ENCODE peak calls at places on chromosome 19, in five cellular contexts. One of them, this sample, is unnamed.

GRCh38 chr19:45404557-45405434 is at the start of gene PPP1R13L:
- DNase-seq in RWPE1: peak; percentile 95
- DNase-seq in K562: peak; percentile 78
- DNase-seq in left lung: peak; percentile 91
- DNase-seq in ascending aorta: peak; percentile 69
- DNase-seq in this sample: peak; percentile 53

GRCh38 chr19:40465025-40465780 is at the start of gene BLVRB:
- DNase-seq in ascending aorta: no peak
- DNase-seq in K562: no peak
- DNase-seq in left lung: no peak
- DNase-seq in RWPE1: no peak
- DNase-seq in this sample: no peak

GRCh38 chr19:35142531-35143230 is 374 bp upstream of the FXYD7 start:
- DNase-seq in K562: peak; percentile 91
- DNase-seq in left lung: no peak
- DNase-seq in RWPE1: peak; percentile 34
- DNase-seq in ascending aorta: no peak
- DNase-seq in this sample: peak; percentile 54

GRCh38 chr19:3687774-3688706 is 12.2 kb downstream of the PIP5K1C start:
- DNase-seq in RWPE1: no peak
- DNase-seq in left lung: no peak
- DNase-seq in K562: no peak
- DNase-seq in ascending aorta: no peak
- DNase-seq in this sample: no peak

GRCh38 chr19:35349614-35350521 is 2.2 kb downstream of the FFAR1 start:
- DNase-seq in left lung: no peak
- DNase-seq in K562: no peak
- DNase-seq in RWPE1: no peak
- DNase-seq in ascending aorta: no peak
- DNase-seq in this sample: no peak

GRCh38 chr19:45790942-45791341 is 1.7 kb downstream of the DMWD start:
- DNase-seq in left lung: no peak
- DNase-seq in RWPE1: no peak
- DNase-seq in ascending aorta: no peak
- DNase-seq in K562: no peak
- DNase-seq in this sample: no peak

GRCh38 chr19:52722062-52723005 is 12.5 kb downstream of the ZNF611 start:
- DNase-seq in ascending aorta: no peak
- DNase-seq in K562: no peak
- DNase-seq in left lung: no peak
- DNase-seq in RWPE1: peak; percentile 88
- DNase-seq in this sample: no peak

GRCh38 chr19:45809643-45810159 is 5.4 kb downstream of the RSPH6A start:
- DNase-seq in RWPE1: no peak
- DNase-seq in ascending aorta: no peak
- DNase-seq in left lung: no peak
- DNase-seq in K562: peak; percentile 48
- DNase-seq in this sample: no peak

GRCh38 chr19:3080281-3080680 is 13.9 kb upstream of the GNA11 start:
- DNase-seq in left lung: no peak
- DNase-seq in ascending aorta: no peak
- DNase-seq in K562: no peak
- DNase-seq in RWPE1: no peak
- DNase-seq in this sample: no peak

GRCh38 chr19:18490719-18491118 is 31.2 kb downstream of the ELL start:
- DNase-seq in K562: no peak
- DNase-seq in left lung: no peak
- DNase-seq in ascending aorta: no peak
- DNase-seq in RWPE1: no peak
- DNase-seq in this sample: no peak

GRCh38 chr19:18487576-18488402 is 34.1 kb downstream of the ELL start:
- DNase-seq in K562: no peak
- DNase-seq in left lung: no peak
- DNase-seq in RWPE1: no peak
- DNase-seq in ascending aorta: no peak
- DNase-seq in this sample: no peak

GRCh38 chr19:18488403-18488723 is 33.5 kb downstream of the ELL start:
- DNase-seq in K562: no peak
- DNase-seq in left lung: no peak
- DNase-seq in RWPE1: no peak
- DNase-seq in ascending aorta: no peak
- DNase-seq in this sample: no peak

GRCh38 chr19:18489627-18490184 is 32.2 kb downstream of the ELL start:
- DNase-seq in left lung: no peak
- DNase-seq in K562: no peak
- DNase-seq in ascending aorta: no peak
- DNase-seq in RWPE1: no peak
- DNase-seq in this sample: no peak

DNA sequence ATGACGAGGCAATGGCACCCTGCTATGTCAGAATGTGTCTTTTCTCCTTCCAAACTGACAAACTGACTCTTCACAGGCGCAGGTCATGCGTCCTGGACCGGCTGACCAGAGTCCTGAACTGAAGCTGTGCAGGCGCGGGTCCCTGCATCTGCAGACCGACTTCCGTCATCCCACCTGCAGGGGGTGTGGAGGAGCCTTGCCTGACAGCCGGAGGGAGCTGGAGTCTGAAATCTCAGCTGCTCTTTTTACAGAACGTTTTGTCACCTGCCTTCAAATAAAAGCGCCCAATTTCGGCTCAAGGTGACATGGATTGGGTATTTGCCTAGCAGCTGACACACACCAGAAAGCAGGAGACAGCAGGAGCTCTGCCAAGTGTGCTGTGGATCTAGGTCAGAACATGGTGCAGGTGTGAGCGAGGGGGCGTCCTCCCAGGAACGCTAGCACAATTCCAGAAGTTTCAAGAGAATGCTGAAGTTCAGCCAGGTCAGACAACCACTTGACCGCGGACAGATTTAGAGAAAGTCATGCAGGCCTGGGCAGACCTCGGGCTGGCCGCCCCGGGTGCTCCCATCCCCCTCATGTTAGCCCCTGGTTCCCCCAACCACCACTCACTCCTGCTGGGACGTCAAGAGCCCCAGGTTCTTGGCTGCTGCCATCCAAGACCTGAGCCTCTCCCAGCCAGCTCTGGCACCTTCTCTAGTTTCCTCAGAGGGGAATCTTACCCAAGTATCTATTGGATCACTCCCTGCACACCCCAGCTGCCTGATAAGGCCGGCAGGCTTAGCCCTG is 32.8 kb downstream of the ELL start:
- DNase-seq in RWPE1: no peak
- DNase-seq in left lung: no peak
- DNase-seq in ascending aorta: no peak
- DNase-seq in K562: peak; percentile 55
- DNase-seq in this sample: peak; percentile 72
- TF ChIP-seq CTCF in RWPE1: no peak
- TF ChIP-seq CTCF in left lung: no peak
- TF ChIP-seq CTCF in ascending aorta: no peak
- TF ChIP-seq CTCF in K562: peak; percentile 67
- TF ChIP-seq CTCF in this sample: peak; percentile 70

GRCh38 chr19:30388819-30389218 is 16.6 kb downstream of the ZNF536 start:
- DNase-seq in ascending aorta: no peak
- DNase-seq in K562: no peak
- DNase-seq in left lung: no peak
- DNase-seq in RWPE1: no peak
- DNase-seq in this sample: no peak
- TF ChIP-seq CTCF in ascending aorta: no peak
- TF ChIP-seq CTCF in K562: no peak
- TF ChIP-seq CTCF in left lung: no peak
- TF ChIP-seq CTCF in RWPE1: no peak
- TF ChIP-seq CTCF in this sample: no peak

DNA sequence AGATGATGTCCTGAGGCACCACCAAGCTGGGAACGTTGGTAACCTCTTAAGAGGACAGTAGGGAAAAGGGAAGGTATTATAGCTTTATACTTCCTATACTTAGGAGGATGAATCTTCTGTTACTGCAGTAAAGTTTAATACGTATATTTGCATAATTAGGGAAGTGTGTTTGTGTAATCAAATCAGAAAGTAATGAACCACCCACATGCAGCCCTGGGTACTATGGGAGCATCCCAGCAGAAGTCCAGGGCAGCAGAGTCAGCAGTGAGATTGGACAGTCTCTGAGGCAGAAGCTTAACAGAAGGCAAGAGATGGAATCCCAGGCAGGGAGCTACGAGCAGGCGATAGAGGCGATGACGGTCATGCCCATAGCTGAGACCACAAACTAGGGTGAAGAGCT is 12.5 kb downstream of the SAFB start:
- DNase-seq in K562: no peak
- DNase-seq in left lung: no peak
- DNase-seq in RWPE1: no peak
- DNase-seq in ascending aorta: no peak
- DNase-seq in this sample: no peak
- TF ChIP-seq CTCF in K562: no peak
- TF ChIP-seq CTCF in left lung: no peak
- TF ChIP-seq CTCF in RWPE1: no peak
- TF ChIP-seq CTCF in ascending aorta: no peak
- TF ChIP-seq CTCF in this sample: no peak

GRCh38 chr19:54572696-54573311 is 786 bp upstream of the LILRA2 start:
- DNase-seq in RWPE1: no peak
- DNase-seq in ascending aorta: no peak
- DNase-seq in left lung: peak; percentile 66
- DNase-seq in K562: peak; percentile 33
- DNase-seq in this sample: no peak
- TF ChIP-seq CTCF in RWPE1: no peak
- TF ChIP-seq CTCF in ascending aorta: no peak
- TF ChIP-seq CTCF in left lung: no peak
- TF ChIP-seq CTCF in K562: no peak
- TF ChIP-seq CTCF in this sample: no peak

GRCh38 chr19:48170817-48171347 is 402 bp downstream of the ZSWIM9 start:
- DNase-seq in ascending aorta: no peak
- DNase-seq in RWPE1: no peak
- DNase-seq in left lung: peak; percentile 35
- DNase-seq in K562: no peak
- DNase-seq in this sample: no peak

GRCh38 chr19:48168689-48169088 is 1.5 kb downstream of the LIG1 start:
- DNase-seq in K562: no peak
- DNase-seq in RWPE1: no peak
- DNase-seq in ascending aorta: no peak
- DNase-seq in left lung: no peak
- DNase-seq in this sample: no peak

GRCh38 chr19:48171584-48172170 is 1.2 kb downstream of the ZSWIM9 start:
- DNase-seq in ascending aorta: no peak
- DNase-seq in RWPE1: no peak
- DNase-seq in K562: no peak
- DNase-seq in left lung: no peak
- DNase-seq in this sample: no peak

GRCh38 chr19:48169585-48169973 is 565 bp downstream of the LIG1 start:
- DNase-seq in RWPE1: peak; percentile 97
- DNase-seq in left lung: peak; percentile 85
- DNase-seq in K562: peak; percentile 97
- DNase-seq in ascending aorta: no peak
- DNase-seq in this sample: peak; percentile 86

GRCh38 chr19:48169974-48170803 is at the start of the genes LIG1 and ZSWIM9:
- DNase-seq in left lung: peak; percentile 93
- DNase-seq in K562: peak; percentile 95
- DNase-seq in RWPE1: peak; percentile 95
- DNase-seq in ascending aorta: peak; percentile 65
- DNase-seq in this sample: peak; percentile 95
- TF ChIP-seq CTCF in left lung: no peak
- TF ChIP-seq CTCF in K562: no peak
- TF ChIP-seq CTCF in RWPE1: no peak
- TF ChIP-seq CTCF in ascending aorta: no peak
- TF ChIP-seq CTCF in this sample: no peak

GRCh38 chr19:29810504-29810871 is 1.3 kb upstream of the CCNE1 start:
- DNase-seq in K562: peak; percentile 40
- DNase-seq in left lung: no peak
- DNase-seq in ascending aorta: no peak
- DNase-seq in RWPE1: peak; percentile 55
- DNase-seq in this sample: no peak
- TF ChIP-seq CTCF in K562: no peak
- TF ChIP-seq CTCF in left lung: no peak
- TF ChIP-seq CTCF in ascending aorta: no peak
- TF ChIP-seq CTCF in RWPE1: no peak
- TF ChIP-seq CTCF in this sample: no peak

GRCh38 chr19:31390721-31391120 is 41.5 kb upstream of the TSHZ3 start:
- DNase-seq in left lung: no peak
- DNase-seq in K562: no peak
- DNase-seq in ascending aorta: no peak
- DNase-seq in RWPE1: no peak
- DNase-seq in this sample: no peak
- TF ChIP-seq CTCF in left lung: no peak
- TF ChIP-seq CTCF in K562: no peak
- TF ChIP-seq CTCF in ascending aorta: no peak
- TF ChIP-seq CTCF in RWPE1: no peak
- TF ChIP-seq CTCF in this sample: no peak

GRCh38 chr19:37931941-37932655 is 25.1 kb downstream of the SIPA1L3 start:
- DNase-seq in left lung: peak; percentile 89
- DNase-seq in RWPE1: peak; percentile 89
- DNase-seq in K562: no peak
- DNase-seq in ascending aorta: no peak
- DNase-seq in this sample: no peak
- TF ChIP-seq CTCF in left lung: no peak
- TF ChIP-seq CTCF in RWPE1: no peak
- TF ChIP-seq CTCF in K562: no peak
- TF ChIP-seq CTCF in ascending aorta: no peak
- TF ChIP-seq CTCF in this sample: no peak

GRCh38 chr19:42079886-42080763 is 4.2 kb downstream of the ZNF574 start:
- DNase-seq in K562: no peak
- DNase-seq in RWPE1: no peak
- DNase-seq in ascending aorta: no peak
- DNase-seq in left lung: no peak
- DNase-seq in this sample: no peak

GRCh38 chr19:42079276-42079669 is 3.3 kb downstream of the ZNF574 start:
- DNase-seq in ascending aorta: no peak
- DNase-seq in K562: no peak
- DNase-seq in left lung: no peak
- DNase-seq in RWPE1: no peak
- DNase-seq in this sample: no peak

GRCh38 chr19:42083537-42083936 is 7.6 kb downstream of the ZNF574 start:
- DNase-seq in left lung: no peak
- DNase-seq in K562: no peak
- DNase-seq in RWPE1: no peak
- DNase-seq in ascending aorta: no peak
- DNase-seq in this sample: no peak

GRCh38 chr19:42080764-42081375 is 4.9 kb downstream of the ZNF574 start:
- DNase-seq in RWPE1: no peak
- DNase-seq in left lung: no peak
- DNase-seq in ascending aorta: no peak
- DNase-seq in K562: no peak
- DNase-seq in this sample: no peak

DNA sequence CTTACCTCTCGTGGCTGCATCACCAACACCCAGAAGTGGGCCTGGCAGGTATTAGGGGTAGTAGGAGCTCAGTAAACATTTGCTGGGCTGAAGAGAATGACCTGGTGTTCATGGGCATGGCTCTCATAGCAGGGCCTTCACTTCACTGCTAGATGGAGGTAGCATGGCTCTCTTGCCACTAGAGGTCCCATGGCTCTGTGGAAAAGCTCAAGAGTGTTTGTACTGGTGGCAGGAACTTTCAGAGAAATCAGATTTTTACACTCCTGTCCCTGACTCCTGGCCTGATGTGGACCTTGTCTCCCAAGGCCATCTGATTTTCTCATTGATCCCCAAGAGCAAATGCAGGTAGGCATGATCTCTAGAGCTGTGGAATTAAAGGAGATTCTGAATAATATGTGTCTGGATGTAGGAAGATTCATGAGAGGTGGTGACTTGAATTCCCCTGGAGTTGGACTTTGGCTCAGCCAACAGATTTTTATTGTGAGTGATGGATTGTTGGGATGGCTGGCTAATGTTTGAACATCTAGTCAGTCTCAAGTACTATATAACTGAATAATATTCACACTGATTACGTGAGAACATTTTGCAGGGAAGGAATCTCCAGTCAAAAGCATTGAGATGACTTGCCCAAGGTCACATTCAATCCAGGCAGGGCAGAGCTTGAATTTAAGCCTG is 5.8 kb downstream of the ZNF574 start:
- DNase-seq in K562: no peak
- DNase-seq in left lung: no peak
- DNase-seq in ascending aorta: no peak
- DNase-seq in RWPE1: peak; percentile 27
- DNase-seq in this sample: peak; percentile 46
- TF ChIP-seq CTCF in K562: peak; percentile 60
- TF ChIP-seq CTCF in left lung: peak; percentile 9
- TF ChIP-seq CTCF in ascending aorta: no peak
- TF ChIP-seq CTCF in RWPE1: peak; percentile 43
- TF ChIP-seq CTCF in this sample: peak; percentile 80